ENCODE peak calls at places on chromosomes 3 and 15, in eight cellular contexts. One of them, this sample, is unnamed.

GRCh38 chr3:100003609-100004503 is 110.4 kb downstream of the FILIP1L start:
- DNase-seq in mucosa of descending colon: no peak
- DNase-seq in GM12864: no peak
- DNase-seq in GM23248: no peak
- DNase-seq in SK-N-SH: no peak
- DNase-seq in mesenchymal stem cell: no peak
- DNase-seq in kidney: no peak
- DNase-seq in NT2/D1: no peak
- DNase-seq in this sample: no peak

GRCh38 chr3:31041161-31041978 is 146.9 kb upstream of the GADL1 start:
- DNase-seq in SK-N-SH: no peak
- DNase-seq in NT2/D1: peak
- DNase-seq in mucosa of descending colon: no peak
- DNase-seq in GM12864: no peak
- DNase-seq in kidney: no peak
- DNase-seq in GM23248: peak
- DNase-seq in mesenchymal stem cell: peak
- DNase-seq in this sample: no peak

GRCh38 chr3:140736863-140737460 is 59.1 kb downstream of the TRIM42 start:
- DNase-seq in GM23248: peak
- DNase-seq in SK-N-SH: peak
- DNase-seq in NT2/D1: peak
- DNase-seq in GM12864: no peak
- DNase-seq in mesenchymal stem cell: peak
- DNase-seq in kidney: peak
- DNase-seq in mucosa of descending colon: no peak
- DNase-seq in this sample: no peak

GRCh38 chr3:63988943-63989342 is 34.4 kb downstream of the PSMD6 start:
- DNase-seq in SK-N-SH: no peak
- DNase-seq in mesenchymal stem cell: no peak
- DNase-seq in kidney: no peak
- DNase-seq in NT2/D1: no peak
- DNase-seq in GM12864: no peak
- DNase-seq in GM23248: no peak
- DNase-seq in mucosa of descending colon: no peak
- DNase-seq in this sample: no peak

GRCh38 chr3:95923496-95924210 is 890.7 kb upstream of the EPHA6 start:
- DNase-seq in GM12864: no peak
- DNase-seq in mesenchymal stem cell: peak
- DNase-seq in SK-N-SH: no peak
- DNase-seq in NT2/D1: no peak
- DNase-seq in GM23248: peak
- DNase-seq in mucosa of descending colon: no peak
- DNase-seq in kidney: no peak
- DNase-seq in this sample: no peak

GRCh38 chr3:170247875-170248274 is 25.7 kb downstream of the PRKCI start:
- DNase-seq in SK-N-SH: no peak
- DNase-seq in GM23248: no peak
- DNase-seq in GM12864: no peak
- DNase-seq in mesenchymal stem cell: no peak
- DNase-seq in NT2/D1: no peak
- DNase-seq in mucosa of descending colon: no peak
- DNase-seq in kidney: no peak
- DNase-seq in this sample: no peak

GRCh38 chr15:74869726-74870407 is 3.3 kb downstream of the SCAMP2 start:
- DNase-seq in mesenchymal stem cell: peak
- DNase-seq in SK-N-SH: peak
- DNase-seq in GM12864: peak
- DNase-seq in kidney: no peak
- DNase-seq in GM23248: peak
- DNase-seq in NT2/D1: no peak
- DNase-seq in mucosa of descending colon: peak
- DNase-seq in this sample: peak

GRCh38 chr3:193788189-193788946 is 195.4 kb downstream of the OPA1 start:
- DNase-seq in GM12864: peak
- DNase-seq in SK-N-SH: peak
- DNase-seq in mucosa of descending colon: peak
- DNase-seq in kidney: peak
- DNase-seq in mesenchymal stem cell: peak
- DNase-seq in GM23248: peak
- DNase-seq in NT2/D1: peak
- DNase-seq in this sample: no peak

GRCh38 chr3:69665026-69665739 is 74.1 kb upstream of the MITF start:
- DNase-seq in mesenchymal stem cell: peak
- DNase-seq in GM12864: no peak
- DNase-seq in NT2/D1: no peak
- DNase-seq in kidney: no peak
- DNase-seq in SK-N-SH: peak
- DNase-seq in GM23248: peak
- DNase-seq in mucosa of descending colon: no peak
- DNase-seq in this sample: no peak

GRCh38 chr15:43208052-43209002 is 12.5 kb downstream of the EPB42 start:
- DNase-seq in GM23248: no peak
- DNase-seq in mucosa of descending colon: no peak
- DNase-seq in GM12864: no peak
- DNase-seq in NT2/D1: no peak
- DNase-seq in SK-N-SH: no peak
- DNase-seq in mesenchymal stem cell: no peak
- DNase-seq in kidney: no peak
- DNase-seq in this sample: no peak

GRCh38 chr15:41971089-41971892 is 1.1 kb downstream of the EHD4 start:
- DNase-seq in mesenchymal stem cell: peak
- DNase-seq in GM12864: peak
- DNase-seq in GM23248: peak
- DNase-seq in mucosa of descending colon: peak
- DNase-seq in kidney: peak
- DNase-seq in NT2/D1: no peak
- DNase-seq in SK-N-SH: peak
- DNase-seq in this sample: peak

GRCh38 chr3:69306239-69307185 is 79.4 kb downstream of the FRMD4B start:
- DNase-seq in NT2/D1: peak
- DNase-seq in mucosa of descending colon: peak
- DNase-seq in SK-N-SH: peak
- DNase-seq in GM23248: peak
- DNase-seq in kidney: peak
- DNase-seq in GM12864: peak
- DNase-seq in mesenchymal stem cell: peak
- DNase-seq in this sample: peak

GRCh38 chr15:68678746-68679145 is 100.0 kb downstream of the CORO2B start:
- DNase-seq in GM12864: no peak
- DNase-seq in SK-N-SH: no peak
- DNase-seq in NT2/D1: no peak
- DNase-seq in mesenchymal stem cell: no peak
- DNase-seq in mucosa of descending colon: no peak
- DNase-seq in GM23248: no peak
- DNase-seq in kidney: peak
- DNase-seq in this sample: no peak

GRCh38 chr15:80660114-80660513 is 35.0 kb upstream of the ABHD17C start:
- DNase-seq in kidney: no peak
- DNase-seq in mesenchymal stem cell: peak
- DNase-seq in SK-N-SH: peak
- DNase-seq in GM23248: peak
- DNase-seq in mucosa of descending colon: no peak
- DNase-seq in GM12864: no peak
- DNase-seq in NT2/D1: no peak
- DNase-seq in this sample: no peak

GRCh38 chr3:159417761-159418160 is 570.9 kb upstream of the IL12A start:
- DNase-seq in kidney: no peak
- DNase-seq in mucosa of descending colon: no peak
- DNase-seq in NT2/D1: no peak
- DNase-seq in mesenchymal stem cell: peak
- DNase-seq in SK-N-SH: no peak
- DNase-seq in GM12864: no peak
- DNase-seq in GM23248: peak
- DNase-seq in this sample: no peak

GRCh38 chr15:68114356-68114755 is 60.2 kb downstream of the PIAS1 start:
- DNase-seq in mucosa of descending colon: no peak
- DNase-seq in kidney: no peak
- DNase-seq in NT2/D1: no peak
- DNase-seq in GM12864: no peak
- DNase-seq in GM23248: peak
- DNase-seq in mesenchymal stem cell: peak
- DNase-seq in SK-N-SH: no peak
- DNase-seq in this sample: no peak

GRCh38 chr15:41997845-41998244 is 23.0 kb downstream of the PLA2G4E start:
- DNase-seq in GM23248: no peak
- DNase-seq in mesenchymal stem cell: no peak
- DNase-seq in mucosa of descending colon: peak
- DNase-seq in GM12864: no peak
- DNase-seq in NT2/D1: no peak
- DNase-seq in SK-N-SH: no peak
- DNase-seq in kidney: peak
- DNase-seq in this sample: peak

GRCh38 chr3:27632431-27633223 is 89.5 kb downstream of the EOMES start:
- DNase-seq in NT2/D1: no peak
- DNase-seq in GM23248: peak
- DNase-seq in GM12864: no peak
- DNase-seq in kidney: peak
- DNase-seq in SK-N-SH: peak
- DNase-seq in mesenchymal stem cell: no peak
- DNase-seq in mucosa of descending colon: peak
- DNase-seq in this sample: peak

GRCh38 chr15:91956026-91956723 is 102.7 kb downstream of the SLCO3A1 start:
- DNase-seq in GM23248: peak
- DNase-seq in mesenchymal stem cell: no peak
- DNase-seq in NT2/D1: peak
- DNase-seq in SK-N-SH: peak
- DNase-seq in kidney: no peak
- DNase-seq in mucosa of descending colon: no peak
- DNase-seq in GM12864: no peak
- DNase-seq in this sample: no peak

GRCh38 chr15:35127717-35128116 is 42.6 kb upstream of the NANOGP8 start:
- DNase-seq in GM12864: no peak
- DNase-seq in NT2/D1: no peak
- DNase-seq in mesenchymal stem cell: no peak
- DNase-seq in SK-N-SH: no peak
- DNase-seq in mucosa of descending colon: no peak
- DNase-seq in GM23248: no peak
- DNase-seq in kidney: no peak
- DNase-seq in this sample: no peak

GRCh38 chr15:74837482-74837881 is 5.5 kb downstream of the ULK3 start:
- DNase-seq in mucosa of descending colon: no peak
- DNase-seq in mesenchymal stem cell: no peak
- DNase-seq in SK-N-SH: no peak
- DNase-seq in kidney: no peak
- DNase-seq in NT2/D1: no peak
- DNase-seq in GM12864: no peak
- DNase-seq in GM23248: no peak
- DNase-seq in this sample: no peak

GRCh38 chr3:120214161-120214560 is 70.9 kb downstream of the GPR156 start:
- DNase-seq in mucosa of descending colon: no peak
- DNase-seq in GM23248: peak
- DNase-seq in NT2/D1: no peak
- DNase-seq in mesenchymal stem cell: peak
- DNase-seq in GM12864: no peak
- DNase-seq in SK-N-SH: no peak
- DNase-seq in kidney: no peak
- DNase-seq in this sample: no peak
- H3K4me3 ChIP-seq in mucosa of descending colon: no peak
- H3K4me3 ChIP-seq in GM23248: no peak
- H3K4me3 ChIP-seq in NT2/D1: no peak
- H3K4me3 ChIP-seq in mesenchymal stem cell: no peak
- H3K4me3 ChIP-seq in GM12864: no peak
- H3K4me3 ChIP-seq in SK-N-SH: no peak
- H3K4me3 ChIP-seq in kidney: no peak
- H3K4me3 ChIP-seq in this sample: no peak

GRCh38 chr15:77568960-77569646 is 63.6 kb downstream of the LINGO1 start:
- DNase-seq in mesenchymal stem cell: peak
- DNase-seq in NT2/D1: no peak
- DNase-seq in GM23248: no peak
- DNase-seq in mucosa of descending colon: no peak
- DNase-seq in kidney: peak
- DNase-seq in SK-N-SH: no peak
- DNase-seq in GM12864: no peak
- DNase-seq in this sample: peak
- H3K4me3 ChIP-seq in mesenchymal stem cell: peak
- H3K4me3 ChIP-seq in NT2/D1: no peak
- H3K4me3 ChIP-seq in GM23248: no peak
- H3K4me3 ChIP-seq in mucosa of descending colon: no peak
- H3K4me3 ChIP-seq in kidney: peak
- H3K4me3 ChIP-seq in SK-N-SH: no peak
- H3K4me3 ChIP-seq in GM12864: no peak
- H3K4me3 ChIP-seq in this sample: peak

GRCh38 chr15:50321680-50322079 is 33.3 kb downstream of the GABPB1 start:
- DNase-seq in SK-N-SH: no peak
- DNase-seq in mucosa of descending colon: no peak
- DNase-seq in mesenchymal stem cell: no peak
- DNase-seq in NT2/D1: no peak
- DNase-seq in kidney: no peak
- DNase-seq in GM23248: no peak
- DNase-seq in GM12864: no peak
- DNase-seq in this sample: no peak

GRCh38 chr15:50315814-50316630 is 39.0 kb downstream of the GABPB1 start:
- DNase-seq in mesenchymal stem cell: peak
- DNase-seq in GM23248: peak
- DNase-seq in GM12864: peak
- DNase-seq in SK-N-SH: peak
- DNase-seq in kidney: no peak
- DNase-seq in NT2/D1: no peak
- DNase-seq in mucosa of descending colon: no peak
- DNase-seq in this sample: no peak

GRCh38 chr15:50320504-50320903 is 34.5 kb downstream of the GABPB1 start:
- DNase-seq in mucosa of descending colon: no peak
- DNase-seq in GM23248: no peak
- DNase-seq in SK-N-SH: no peak
- DNase-seq in kidney: no peak
- DNase-seq in mesenchymal stem cell: no peak
- DNase-seq in GM12864: no peak
- DNase-seq in NT2/D1: no peak
- DNase-seq in this sample: no peak

GRCh38 chr15:50318697-50319096 is 36.3 kb downstream of the GABPB1 start:
- DNase-seq in NT2/D1: no peak
- DNase-seq in GM23248: no peak
- DNase-seq in mucosa of descending colon: no peak
- DNase-seq in mesenchymal stem cell: no peak
- DNase-seq in SK-N-SH: no peak
- DNase-seq in GM12864: no peak
- DNase-seq in kidney: no peak
- DNase-seq in this sample: no peak
- H3K4me3 ChIP-seq in NT2/D1: no peak
- H3K4me3 ChIP-seq in GM23248: no peak
- H3K4me3 ChIP-seq in mucosa of descending colon: no peak
- H3K4me3 ChIP-seq in mesenchymal stem cell: no peak
- H3K4me3 ChIP-seq in SK-N-SH: no peak
- H3K4me3 ChIP-seq in GM12864: no peak
- H3K4me3 ChIP-seq in kidney: no peak
- H3K4me3 ChIP-seq in this sample: no peak

GRCh38 chr15:95693917-95694316 is 636.6 kb upstream of the NR2F2 start:
- DNase-seq in mesenchymal stem cell: peak
- DNase-seq in SK-N-SH: no peak
- DNase-seq in GM23248: peak
- DNase-seq in GM12864: no peak
- DNase-seq in mucosa of descending colon: no peak
- DNase-seq in NT2/D1: no peak
- DNase-seq in kidney: no peak
- DNase-seq in this sample: no peak
- H3K4me3 ChIP-seq in mesenchymal stem cell: no peak
- H3K4me3 ChIP-seq in SK-N-SH: no peak
- H3K4me3 ChIP-seq in GM23248: no peak
- H3K4me3 ChIP-seq in GM12864: no peak
- H3K4me3 ChIP-seq in mucosa of descending colon: no peak
- H3K4me3 ChIP-seq in NT2/D1: no peak
- H3K4me3 ChIP-seq in kidney: no peak
- H3K4me3 ChIP-seq in this sample: no peak

GRCh38 chr15:51967583-51967982 is 4.0 kb downstream of the LEO1 start:
- DNase-seq in kidney: no peak
- DNase-seq in GM23248: no peak
- DNase-seq in mucosa of descending colon: no peak
- DNase-seq in mesenchymal stem cell: no peak
- DNase-seq in GM12864: no peak
- DNase-seq in SK-N-SH: no peak
- DNase-seq in NT2/D1: no peak
- DNase-seq in this sample: no peak
- H3K4me3 ChIP-seq in kidney: no peak
- H3K4me3 ChIP-seq in GM23248: no peak
- H3K4me3 ChIP-seq in mucosa of descending colon: no peak
- H3K4me3 ChIP-seq in mesenchymal stem cell: no peak
- H3K4me3 ChIP-seq in GM12864: no peak
- H3K4me3 ChIP-seq in SK-N-SH: no peak
- H3K4me3 ChIP-seq in NT2/D1: no peak
- H3K4me3 ChIP-seq in this sample: no peak

This sample was measured in upper lobe of right lung.